ENCODE peak calls at places on chromosomes 13 and 19, in ten cellular contexts. One of them, this sample, is unnamed.

GRCh38 chr13:110388141-110388943 is 81.3 kb downstream of the COL4A2 start:
- DNase-seq in fibroblast of mammary gland: peak
- DNase-seq in WTC11: peak
- DNase-seq in left ventricle myocardium inferior: no peak
- DNase-seq in BE2C: peak
- DNase-seq in left lung: peak
- DNase-seq in glutamatergic neuron: no peak
- DNase-seq in cardiac fibroblast: peak
- DNase-seq in osteocyte: no peak
- DNase-seq in tibial nerve: no peak
- DNase-seq in this sample: peak

GRCh38 chr19:47848871-47849473 is 10.1 kb upstream of the TPRX2 start:
- DNase-seq in fibroblast of mammary gland: peak
- DNase-seq in WTC11: peak
- DNase-seq in left ventricle myocardium inferior: no peak
- DNase-seq in BE2C: no peak
- DNase-seq in left lung: no peak
- DNase-seq in glutamatergic neuron: peak
- DNase-seq in cardiac fibroblast: peak
- DNase-seq in osteocyte: no peak
- DNase-seq in tibial nerve: no peak
- DNase-seq in this sample: peak

GRCh38 chr13:38376551-38376950 is 26.9 kb downstream of the UFM1 start:
- DNase-seq in fibroblast of mammary gland: no peak
- DNase-seq in WTC11: no peak
- DNase-seq in left ventricle myocardium inferior: no peak
- DNase-seq in BE2C: no peak
- DNase-seq in left lung: no peak
- DNase-seq in glutamatergic neuron: no peak
- DNase-seq in cardiac fibroblast: no peak
- DNase-seq in osteocyte: no peak
- DNase-seq in tibial nerve: no peak
- DNase-seq in this sample: no peak

GRCh38 chr13:74554581-74555290 is 420.5 kb upstream of the KLF12 start:
- DNase-seq in fibroblast of mammary gland: no peak
- DNase-seq in WTC11: no peak
- DNase-seq in left ventricle myocardium inferior: no peak
- DNase-seq in BE2C: peak
- DNase-seq in left lung: no peak
- DNase-seq in glutamatergic neuron: peak
- DNase-seq in cardiac fibroblast: no peak
- DNase-seq in osteocyte: no peak
- DNase-seq in tibial nerve: no peak
- DNase-seq in this sample: no peak

GRCh38 chr13:72757792-72758535 is 23.7 kb downstream of the DIS3 start:
- DNase-seq in fibroblast of mammary gland: peak
- DNase-seq in WTC11: no peak
- DNase-seq in left ventricle myocardium inferior: no peak
- DNase-seq in BE2C: no peak
- DNase-seq in left lung: no peak
- DNase-seq in glutamatergic neuron: no peak
- DNase-seq in cardiac fibroblast: no peak
- DNase-seq in osteocyte: no peak
- DNase-seq in tibial nerve: no peak
- DNase-seq in this sample: no peak

GRCh38 chr19:13894552-13894951 is 11.4 kb downstream of the BRME1 start:
- DNase-seq in fibroblast of mammary gland: no peak
- DNase-seq in WTC11: no peak
- DNase-seq in left ventricle myocardium inferior: no peak
- DNase-seq in BE2C: no peak
- DNase-seq in left lung: no peak
- DNase-seq in glutamatergic neuron: no peak
- DNase-seq in cardiac fibroblast: no peak
- DNase-seq in osteocyte: no peak
- DNase-seq in tibial nerve: no peak
- DNase-seq in this sample: no peak

GRCh38 chr19:47719047-47719885 is 6.0 kb downstream of the EHD2 start:
- DNase-seq in fibroblast of mammary gland: peak
- DNase-seq in WTC11: no peak
- DNase-seq in left ventricle myocardium inferior: peak
- DNase-seq in BE2C: peak
- DNase-seq in left lung: peak
- DNase-seq in glutamatergic neuron: peak
- DNase-seq in cardiac fibroblast: peak
- DNase-seq in osteocyte: peak
- DNase-seq in tibial nerve: peak
- DNase-seq in this sample: peak

GRCh38 chr13:32846020-32846451 is 170.2 kb upstream of the KL start:
- DNase-seq in fibroblast of mammary gland: no peak
- DNase-seq in WTC11: no peak
- DNase-seq in left ventricle myocardium inferior: no peak
- DNase-seq in BE2C: no peak
- DNase-seq in left lung: no peak
- DNase-seq in glutamatergic neuron: no peak
- DNase-seq in cardiac fibroblast: no peak
- DNase-seq in osteocyte: peak
- DNase-seq in tibial nerve: no peak
- DNase-seq in this sample: no peak

GRCh38 chr19:50882188-50882587 is 8.9 kb downstream of the KLK2 start:
- DNase-seq in fibroblast of mammary gland: no peak
- DNase-seq in WTC11: no peak
- DNase-seq in left ventricle myocardium inferior: no peak
- DNase-seq in BE2C: no peak
- DNase-seq in left lung: no peak
- DNase-seq in glutamatergic neuron: no peak
- DNase-seq in cardiac fibroblast: no peak
- DNase-seq in osteocyte: no peak
- DNase-seq in tibial nerve: no peak
- DNase-seq in this sample: no peak

GRCh38 chr13:23547000-23547590 is 23.1 kb upstream of the TNFRSF19 start:
- DNase-seq in fibroblast of mammary gland: peak
- DNase-seq in WTC11: peak
- DNase-seq in left ventricle myocardium inferior: peak
- DNase-seq in BE2C: peak
- DNase-seq in left lung: peak
- DNase-seq in glutamatergic neuron: peak
- DNase-seq in cardiac fibroblast: peak
- DNase-seq in osteocyte: no peak
- DNase-seq in tibial nerve: peak
- DNase-seq in this sample: peak

GRCh38 chr19:44943801-44944249 is 1.8 kb downstream of the APOC4 start:
- DNase-seq in fibroblast of mammary gland: peak
- DNase-seq in WTC11: no peak
- DNase-seq in left ventricle myocardium inferior: peak
- DNase-seq in BE2C: no peak
- DNase-seq in left lung: peak
- DNase-seq in glutamatergic neuron: no peak
- DNase-seq in cardiac fibroblast: no peak
- DNase-seq in osteocyte: no peak
- DNase-seq in tibial nerve: peak
- DNase-seq in this sample: no peak

GRCh38 chr13:86109107-86109506 is 309.9 kb upstream of the SLITRK6 start:
- DNase-seq in fibroblast of mammary gland: no peak
- DNase-seq in WTC11: no peak
- DNase-seq in left ventricle myocardium inferior: no peak
- DNase-seq in BE2C: no peak
- DNase-seq in left lung: no peak
- DNase-seq in glutamatergic neuron: no peak
- DNase-seq in cardiac fibroblast: no peak
- DNase-seq in osteocyte: no peak
- DNase-seq in tibial nerve: no peak
- DNase-seq in this sample: no peak

GRCh38 chr13:21913010-21913409 is 242.1 kb downstream of the FGF9 start:
- DNase-seq in fibroblast of mammary gland: no peak
- DNase-seq in WTC11: peak
- DNase-seq in left ventricle myocardium inferior: no peak
- DNase-seq in BE2C: no peak
- DNase-seq in left lung: no peak
- DNase-seq in glutamatergic neuron: peak
- DNase-seq in cardiac fibroblast: no peak
- DNase-seq in osteocyte: no peak
- DNase-seq in tibial nerve: no peak
- DNase-seq in this sample: peak

GRCh38 chr19:46626441-46626840 is 1.6 kb upstream of the PTGIR start:
- DNase-seq in fibroblast of mammary gland: no peak
- DNase-seq in WTC11: no peak
- DNase-seq in left ventricle myocardium inferior: no peak
- DNase-seq in BE2C: no peak
- DNase-seq in left lung: no peak
- DNase-seq in glutamatergic neuron: no peak
- DNase-seq in cardiac fibroblast: no peak
- DNase-seq in osteocyte: no peak
- DNase-seq in tibial nerve: no peak
- DNase-seq in this sample: no peak
- TF ChIP-seq CTCF in fibroblast of mammary gland: no peak
- TF ChIP-seq CTCF in WTC11: no peak
- TF ChIP-seq CTCF in left ventricle myocardium inferior: no peak
- TF ChIP-seq CTCF in BE2C: no peak
- TF ChIP-seq CTCF in left lung: no peak
- TF ChIP-seq CTCF in glutamatergic neuron: no peak
- TF ChIP-seq CTCF in cardiac fibroblast: no peak
- TF ChIP-seq CTCF in osteocyte: no peak
- TF ChIP-seq CTCF in tibial nerve: no peak
- TF ChIP-seq CTCF in this sample: no peak

DNA sequence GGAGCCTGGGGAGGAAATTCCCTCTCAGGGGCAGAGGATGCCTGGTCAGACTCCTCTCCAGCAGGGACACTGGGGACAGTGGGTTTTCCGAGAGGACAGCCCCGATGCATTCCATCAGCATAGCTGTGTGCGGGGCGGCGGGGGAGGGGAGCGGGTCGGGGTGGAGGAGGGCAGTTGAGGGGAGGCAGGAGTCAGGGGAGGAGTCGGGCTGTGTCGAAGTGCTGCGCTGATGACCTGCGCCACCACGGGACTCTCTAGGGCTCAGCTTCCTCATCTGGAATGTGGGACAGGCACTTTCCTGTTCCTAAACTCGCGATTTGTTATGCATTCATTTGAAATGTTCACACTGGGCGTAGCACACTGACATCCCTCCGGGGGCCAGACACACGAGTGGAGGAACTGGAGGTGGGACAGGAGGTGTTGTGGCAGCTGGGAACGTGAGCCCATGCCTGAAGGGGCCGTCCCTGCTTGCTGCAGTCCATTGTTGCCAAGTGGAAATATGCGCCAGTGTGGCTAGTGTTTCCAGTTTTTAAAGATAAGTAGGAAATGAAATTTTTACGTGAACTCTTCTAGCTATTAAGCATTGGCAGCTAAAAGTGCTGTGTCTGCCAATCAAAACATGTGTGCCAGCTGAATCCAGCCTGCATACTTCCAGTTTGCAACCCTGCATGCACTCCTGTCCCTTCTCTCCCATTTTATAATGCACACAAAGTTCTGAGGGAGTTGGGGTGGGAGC is 43.3 kb downstream of the FLT1 start:
- DNase-seq in fibroblast of mammary gland: no peak
- DNase-seq in WTC11: peak
- DNase-seq in left ventricle myocardium inferior: no peak
- DNase-seq in BE2C: no peak
- DNase-seq in left lung: no peak
- DNase-seq in glutamatergic neuron: no peak
- DNase-seq in cardiac fibroblast: peak
- DNase-seq in osteocyte: no peak
- DNase-seq in tibial nerve: no peak
- DNase-seq in this sample: peak
- TF ChIP-seq CTCF in fibroblast of mammary gland: no peak
- TF ChIP-seq CTCF in WTC11: no peak
- TF ChIP-seq CTCF in left ventricle myocardium inferior: no peak
- TF ChIP-seq CTCF in BE2C: no peak
- TF ChIP-seq CTCF in left lung: no peak
- TF ChIP-seq CTCF in glutamatergic neuron: no peak
- TF ChIP-seq CTCF in cardiac fibroblast: no peak
- TF ChIP-seq CTCF in osteocyte: no peak
- TF ChIP-seq CTCF in tibial nerve: no peak
- TF ChIP-seq CTCF in this sample: no peak

DNA sequence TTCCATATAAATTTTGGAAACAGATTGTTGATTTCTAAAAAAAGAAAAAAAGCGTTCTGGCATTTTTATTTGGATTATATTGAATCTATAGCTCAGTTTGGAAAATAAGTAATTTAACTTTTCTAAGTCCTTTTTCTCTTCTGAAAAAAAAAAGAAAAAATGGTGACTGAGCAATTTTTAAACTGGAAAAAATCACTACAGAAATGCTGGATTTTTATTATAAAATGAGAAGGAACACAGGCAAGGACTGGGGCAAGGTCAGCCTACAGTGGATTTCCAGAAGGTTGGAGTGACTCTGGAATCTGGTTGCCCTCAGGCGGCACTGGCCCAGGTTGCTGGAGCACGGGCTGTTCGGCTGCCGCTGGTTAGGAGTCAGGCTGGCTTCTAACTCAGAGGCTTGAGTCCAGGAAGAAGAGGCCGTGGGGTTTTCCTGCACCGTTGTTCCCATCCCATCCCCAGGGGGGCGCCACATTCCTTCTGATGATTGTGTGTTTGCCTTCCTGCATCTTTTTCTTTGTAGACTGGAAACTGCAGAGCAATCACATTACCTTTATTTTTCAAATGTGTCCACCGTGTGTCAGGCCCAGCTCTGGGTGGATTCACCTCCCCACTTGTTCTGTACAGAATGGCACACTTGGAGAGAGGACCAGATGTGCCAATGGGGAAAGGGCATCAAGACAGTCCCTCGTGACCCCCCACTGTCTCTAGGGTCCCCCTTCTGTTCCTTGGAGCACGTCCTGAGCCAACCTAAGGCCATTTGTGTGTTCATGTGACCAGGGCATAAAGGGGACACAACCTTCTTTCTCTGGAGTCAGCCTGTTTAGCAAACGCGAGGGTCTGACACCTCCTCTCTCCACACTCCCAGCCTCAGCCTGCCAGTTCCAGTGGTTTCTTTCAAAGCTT is 44.5 kb upstream of the GTF3A start:
- DNase-seq in fibroblast of mammary gland: peak
- DNase-seq in WTC11: peak
- DNase-seq in left ventricle myocardium inferior: peak
- DNase-seq in BE2C: peak
- DNase-seq in left lung: no peak
- DNase-seq in glutamatergic neuron: peak
- DNase-seq in cardiac fibroblast: peak
- DNase-seq in osteocyte: no peak
- DNase-seq in tibial nerve: peak
- DNase-seq in this sample: peak
- TF ChIP-seq CTCF in fibroblast of mammary gland: peak
- TF ChIP-seq CTCF in WTC11: peak
- TF ChIP-seq CTCF in left ventricle myocardium inferior: peak
- TF ChIP-seq CTCF in BE2C: peak
- TF ChIP-seq CTCF in left lung: peak
- TF ChIP-seq CTCF in glutamatergic neuron: peak
- TF ChIP-seq CTCF in cardiac fibroblast: peak
- TF ChIP-seq CTCF in osteocyte: peak
- TF ChIP-seq CTCF in tibial nerve: peak
- TF ChIP-seq CTCF in this sample: peak

DNA sequence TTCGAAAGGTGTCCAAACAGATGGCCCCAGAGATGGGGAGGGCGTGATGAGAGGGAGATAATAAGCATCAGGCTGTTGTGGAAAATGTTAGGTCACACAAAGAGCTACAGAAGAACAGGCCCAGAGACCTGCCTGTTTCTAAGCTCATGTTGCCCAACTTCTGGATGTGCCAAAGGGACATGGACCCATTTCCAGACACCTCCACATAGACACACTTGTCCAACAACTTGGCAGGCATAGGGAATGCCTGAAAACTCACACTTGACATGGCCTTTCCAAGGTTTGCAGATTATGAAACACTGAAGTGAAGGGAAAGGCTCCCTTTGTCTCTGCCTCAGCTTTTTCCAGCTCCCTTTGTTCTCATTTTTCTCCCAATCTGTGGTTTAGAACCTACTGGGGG is 43.5 kb upstream of the CYP2B6 start:
- DNase-seq in fibroblast of mammary gland: no peak
- DNase-seq in WTC11: no peak
- DNase-seq in left ventricle myocardium inferior: no peak
- DNase-seq in BE2C: no peak
- DNase-seq in left lung: no peak
- DNase-seq in glutamatergic neuron: no peak
- DNase-seq in cardiac fibroblast: no peak
- DNase-seq in osteocyte: no peak
- DNase-seq in tibial nerve: no peak
- DNase-seq in this sample: no peak
- TF ChIP-seq CTCF in fibroblast of mammary gland: no peak
- TF ChIP-seq CTCF in WTC11: no peak
- TF ChIP-seq CTCF in left ventricle myocardium inferior: no peak
- TF ChIP-seq CTCF in BE2C: no peak
- TF ChIP-seq CTCF in left lung: no peak
- TF ChIP-seq CTCF in glutamatergic neuron: no peak
- TF ChIP-seq CTCF in cardiac fibroblast: no peak
- TF ChIP-seq CTCF in osteocyte: no peak
- TF ChIP-seq CTCF in tibial nerve: no peak
- TF ChIP-seq CTCF in this sample: no peak

This sample was measured in nephron progenitor cell.